ENCODE peak calls at places on chromosome 2, in eight cellular contexts. G is H54, M is suprapubic skin, F is tibial nerve, Y is breast epithelium, L is body of pancreas, J is upper lobe of left lung, E is A549. K is an unnamed sample.

GRCh38 chr2:133972786-133973185 is 281.1 kb upstream of the MGAT5 start:
- DNase-seq in G (no peak), M (no peak), F (peak; percentile 14), Y (no peak), L (no peak), J (no peak), E (no peak), K (peak; percentile 33)

GRCh38 chr2:172339431-172340010 is 87.9 kb upstream of the ITGA6 start:
- DNase-seq in G (no peak), M (no peak), F (no peak), Y (no peak), L (no peak), J (no peak), E (no peak), K (no peak)

GRCh38 chr2:50556934-50557575 is 474.9 kb downstream of the NRXN1 start:
- DNase-seq in G (no peak), M (no peak), F (no peak), Y (no peak), L (no peak), J (no peak), E (no peak), K (no peak)

GRCh38 chr2:176685908-176686307 is 416.7 kb downstream of the MTX2 start:
- DNase-seq in G (no peak), M (no peak), F (no peak), Y (no peak), L (no peak), J (no peak), E (no peak), K (no peak)

GRCh38 chr2:171419333-171419732 is 14.5 kb downstream of the METTL8 start:
- DNase-seq in G (no peak), M (no peak), F (no peak), Y (no peak), L (no peak), J (no peak), E (no peak), K (no peak)

GRCh38 chr2:10594481-10594880 is 95.3 kb downstream of the NOL10 start:
- DNase-seq in G (no peak), M (no peak), F (no peak), Y (no peak), L (no peak), J (no peak), E (no peak), K (no peak)

GRCh38 chr2:152336103-152336853 is 1.3 kb downstream of the FMNL2 start:
- DNase-seq in G (peak; percentile 52), M (peak; percentile 71), F (peak; percentile 61), Y (no peak), L (peak; percentile 35), J (peak; percentile 91), E (peak; percentile 33), K (peak; percentile 72)

GRCh38 chr2:30664761-30665358 is 142.4 kb downstream of the CAPN13 start:
- DNase-seq in G (peak; percentile 72), M (no peak), F (no peak), Y (no peak), L (no peak), J (peak; percentile 5), E (peak; percentile 74), K (no peak)

GRCh38 chr2:229714736-229715541 is 584 bp upstream of the DNER start:
- DNase-seq in G (peak; percentile 73), M (no peak), F (no peak), Y (no peak), L (peak; percentile 63), J (peak; percentile 89), E (peak; percentile 48), K (no peak)

GRCh38 chr2:28160986-28161425 is 231.7 kb upstream of the FOSL2 start:
- DNase-seq in G (no peak), M (no peak), F (no peak), Y (no peak), L (no peak), J (no peak), E (peak; percentile 29), K (no peak)

GRCh38 chr2:240901986-240902614 is 4.0 kb upstream of the CROCC2 start:
- DNase-seq in G (no peak), M (no peak), F (no peak), Y (no peak), L (no peak), J (peak; percentile 45), E (no peak), K (no peak)

GRCh38 chr2:96760036-96760985 is at the start of gene CNNM4:
- DNase-seq in G (peak; percentile 96), M (peak; percentile 96), F (peak; percentile 89), Y (peak; percentile 96), L (peak; percentile 97), J (peak; percentile 98), E (peak; percentile 86), K (peak; percentile 93)
- TF ChIP-seq POLR2A in G (peak; percentile 97), M (no peak), F (peak; percentile 69), Y (no peak), L (peak; percentile 19), J (no peak), E (peak; percentile 92), K (peak; percentile 90)

GRCh38 chr2:112542123-112542973 is at the start of gene POLR1B:
- DNase-seq in G (peak; percentile 81), M (peak; percentile 81), F (peak; percentile 46), Y (peak; percentile 79), L (peak; percentile 89), J (peak; percentile 91), E (peak; percentile 81), K (peak; percentile 85)
- TF ChIP-seq POLR2A in G (peak; percentile 68), M (no peak), F (no peak), Y (no peak), L (peak; percentile 58), J (no peak), E (peak; percentile 77), K (no peak)

DNA sequence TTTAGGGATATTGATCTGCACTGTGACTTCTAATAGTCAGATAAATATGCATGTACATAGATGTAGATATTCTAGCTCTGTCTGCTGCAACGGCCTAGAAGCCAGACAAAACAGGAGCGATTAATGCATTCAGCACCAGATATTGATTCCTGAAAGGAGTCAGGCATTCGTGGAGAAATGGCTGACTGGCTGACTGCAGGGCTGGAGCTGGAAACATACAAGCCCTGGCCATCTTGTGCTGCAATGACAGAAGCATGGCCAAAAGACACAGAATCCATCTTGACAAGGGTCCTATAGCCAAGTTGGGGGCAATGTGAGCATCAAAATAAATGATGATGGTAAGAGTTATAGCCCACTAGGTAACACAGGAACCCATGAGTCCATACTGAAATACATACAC is 231.5 kb upstream of the KLHL29 start:
- DNase-seq in G (no peak), M (no peak), F (no peak), Y (no peak), L (no peak), J (no peak), E (no peak), K (no peak)
- TF ChIP-seq POLR2A in G (no peak), M (no peak), F (no peak), Y (no peak), L (no peak), J (no peak), E (no peak), K (no peak)

DNA sequence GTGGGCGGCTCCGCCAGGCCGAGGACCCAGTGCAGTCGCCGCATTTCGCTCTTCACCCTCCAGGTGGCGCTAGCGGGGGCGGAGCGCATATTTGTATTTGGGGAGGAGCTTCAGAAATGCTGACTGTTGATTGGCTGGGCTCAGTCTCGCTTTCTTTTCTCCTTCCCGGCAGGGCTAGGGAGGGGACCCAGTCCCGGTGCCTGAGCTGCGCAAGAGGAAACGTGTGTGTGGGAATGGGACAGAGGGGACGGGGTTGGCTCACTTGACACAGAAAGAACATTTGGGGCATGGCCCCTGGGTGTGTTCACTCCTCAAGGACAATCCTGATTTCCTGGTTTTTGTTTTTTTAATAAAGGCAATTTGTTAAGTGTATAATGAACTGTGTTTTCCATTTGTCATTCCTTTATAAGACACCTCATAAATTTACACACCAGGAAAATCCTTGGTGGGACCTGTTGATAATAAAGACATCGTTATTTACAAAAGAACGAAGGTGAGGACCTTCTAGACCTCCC is 20.4 kb upstream of the DNMT3A start:
- DNase-seq in G (peak; percentile 92), M (peak; percentile 94), F (peak; percentile 84), Y (peak; percentile 92), L (peak; percentile 93), J (peak; percentile 94), E (peak; percentile 98), K (peak; percentile 88)
- TF ChIP-seq POLR2A in G (peak; percentile 63), M (no peak), F (no peak), Y (no peak), L (peak; percentile 78), J (peak; percentile 36), E (peak; percentile 80), K (peak; percentile 67)

DNA sequence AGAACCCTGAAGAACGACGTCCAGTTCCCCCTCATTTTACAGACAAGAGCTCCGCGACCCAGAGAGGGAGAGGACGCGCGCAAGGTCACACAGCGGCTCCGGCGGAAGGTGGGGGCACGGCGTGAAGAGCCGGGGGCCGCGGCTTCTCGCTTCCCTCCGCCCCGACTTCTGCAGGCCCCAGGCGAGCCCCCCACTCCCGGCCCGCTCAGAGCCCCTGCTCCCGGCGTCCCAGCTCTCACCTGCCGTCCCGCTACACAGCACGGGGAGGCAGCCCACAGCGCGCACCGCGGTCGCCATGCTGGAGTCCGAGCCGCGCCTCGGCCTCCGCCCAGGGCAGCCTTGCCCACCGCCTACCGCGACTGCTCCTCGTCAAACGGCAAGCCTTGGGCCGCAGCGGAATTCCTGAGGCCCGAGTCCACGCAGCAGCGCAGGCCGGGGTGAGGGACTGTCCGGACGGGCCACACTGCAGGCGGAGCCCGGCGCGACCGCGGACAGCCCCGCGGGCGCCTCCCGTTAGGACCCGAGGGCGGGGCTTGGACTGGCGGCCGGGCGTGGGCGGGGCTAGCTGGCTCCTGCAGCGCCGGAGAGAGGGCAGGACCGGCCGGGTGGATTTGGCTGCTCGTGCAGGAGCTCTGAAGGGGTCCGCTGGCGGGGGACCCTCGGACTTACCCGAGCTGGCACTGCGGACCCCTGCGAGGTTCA is at the start of gene MRPS5:
- DNase-seq in G (peak; percentile 90), M (peak; percentile 86), F (peak; percentile 73), Y (peak; percentile 81), L (peak; percentile 84), J (peak; percentile 98), E (peak; percentile 81), K (peak; percentile 60)
- TF ChIP-seq POLR2A in G (peak; percentile 65), M (no peak), F (peak; percentile 35), Y (no peak), L (peak; percentile 72), J (peak; percentile 43), E (peak; percentile 74), K (peak; percentile 77)

K was measured in gastrocnemius medialis.